ENCODE peak calls at places on chromosome 17, in six cellular contexts. B is IMR-90, W is A549, O is GM12878, Z is HepG2, T is K562. M is an unnamed sample.

GRCh38 chr17:77028900-77029299 is 111.9 kb upstream of the SEC14L1 start:
- DNase-seq in Z (no peak), B (no peak), O (no peak), T (no peak), W (no peak), M (no peak)

GRCh38 chr17:35819456-35819855 is 10.2 kb downstream of the TAF15 start:
- DNase-seq in T (no peak), W (no peak), O (no peak), B (no peak), Z (no peak), M (no peak)

GRCh38 chr17:17740627-17741237 is 59.5 kb downstream of the RAI1 start:
- DNase-seq in W (no peak), T (no peak), O (no peak), B (no peak), Z (no peak), M (peak)

GRCh38 chr17:11935734-11936406 is 61.4 kb downstream of the ZNF18 start:
- DNase-seq in B (peak), Z (peak), W (no peak), O (no peak), T (peak), M (peak)

GRCh38 chr17:68981288-68981687 is 26.1 kb upstream of the ABCA8 start:
- DNase-seq in Z (peak), O (peak), B (peak), W (no peak), T (no peak), M (no peak)

GRCh38 chr17:8791910-8792270 is 7.3 kb downstream of the MFSD6L start:
- DNase-seq in B (peak), O (no peak), Z (no peak), W (no peak), T (peak), M (no peak)

GRCh38 chr17:83050651-83051422 is 28.6 kb upstream of the METRNL start:
- DNase-seq in Z (no peak), O (no peak), W (no peak), B (no peak), T (no peak), M (peak)

GRCh38 chr17:50556803-50557202 is 3.7 kb upstream of the CACNA1G start:
- DNase-seq in W (no peak), Z (no peak), B (no peak), O (no peak), T (no peak), M (no peak)

GRCh38 chr17:752620-753219 is 656 bp upstream of the GEMIN4 start:
- DNase-seq in B (peak), Z (no peak), W (peak), T (no peak), O (no peak), M (peak)

GRCh38 chr17:17545031-17545820 is 46.3 kb downstream of the PEMT start:
- DNase-seq in O (no peak), Z (no peak), B (peak), W (no peak), T (no peak), M (no peak)

GRCh38 chr17:13727441-13728171 is 125.9 kb upstream of the HS3ST3A1 start:
- DNase-seq in W (no peak), T (no peak), O (no peak), Z (no peak), B (peak), M (no peak)

GRCh38 chr17:81523139-81524062 is 4.8 kb upstream of the FSCN2 start:
- DNase-seq in W (no peak), B (peak), Z (peak), T (peak), O (no peak), M (peak)

GRCh38 chr17:16948587-16949376 is 23.1 kb downstream of the TNFRSF13B start:
- DNase-seq in B (no peak), O (no peak), W (no peak), T (no peak), Z (no peak), M (peak)

GRCh38 chr17:40307001-40307690 is 1.8 kb upstream of the RARA start:
- DNase-seq in Z (no peak), O (no peak), W (no peak), B (no peak), T (peak), M (no peak)

DNA sequence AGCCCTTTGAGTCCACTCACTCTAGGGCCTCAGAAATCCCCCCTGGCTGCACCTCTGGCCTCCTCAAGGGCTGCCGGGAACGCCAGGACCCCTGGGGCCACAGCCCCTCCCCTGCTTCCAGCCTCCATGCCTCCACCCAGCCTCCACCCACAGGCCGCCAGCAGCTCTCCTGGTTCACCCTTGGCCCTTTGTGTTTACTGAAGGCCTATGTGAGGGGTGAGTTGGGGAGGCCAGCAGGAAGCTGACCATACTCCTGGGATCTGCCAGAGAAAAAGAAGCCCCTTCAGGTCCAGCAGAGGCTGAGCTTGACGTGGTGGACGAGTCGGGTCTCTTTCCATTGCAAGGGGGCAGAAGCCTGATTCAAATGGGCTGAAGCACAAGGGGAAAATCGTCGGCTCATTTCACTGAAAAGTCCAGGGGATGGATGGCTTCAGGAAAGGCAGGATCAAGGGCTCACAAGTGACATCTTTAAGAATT is 18.3 kb upstream of the ATP2A3 start:
- DNase-seq in T (no peak), W (no peak), O (no peak), Z (no peak), B (no peak), M (no peak)
- TF ChIP-seq USF2 in T (no peak), W (no peak), O (no peak), Z (no peak), B (no peak), M (no peak)

DNA sequence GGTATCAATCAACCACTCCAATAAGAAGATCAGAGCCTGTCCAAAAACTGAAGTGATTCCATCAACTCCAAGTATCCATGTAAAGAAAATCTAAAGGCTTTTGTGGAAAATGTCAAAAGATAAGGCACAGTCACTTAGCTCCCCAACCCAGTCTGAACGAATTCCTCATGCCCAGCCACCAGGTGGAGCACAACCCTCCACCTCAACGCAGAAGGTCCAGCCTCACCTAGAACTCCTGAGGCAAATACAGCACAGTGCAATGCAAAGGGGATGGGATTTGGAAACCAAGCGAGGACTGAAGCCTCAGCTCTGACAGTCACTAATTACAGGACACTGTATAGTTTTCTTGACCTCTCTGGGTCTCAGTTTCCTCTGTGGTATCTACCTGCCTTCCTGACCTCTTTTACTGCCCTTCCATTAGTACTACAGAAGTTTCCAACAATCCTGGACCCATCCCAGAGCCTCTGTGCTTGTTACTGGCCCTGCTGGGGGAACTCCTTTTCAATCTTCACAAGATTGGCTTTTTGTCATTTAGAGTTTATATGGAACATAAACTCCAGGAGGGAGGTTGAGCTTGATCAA is 2.0 kb downstream of the NCBP3 start:
- DNase-seq in T (peak), B (no peak), Z (peak), O (no peak), W (peak), M (peak)
- TF ChIP-seq USF2 in T (no peak), B (no peak), Z (no peak), O (no peak), W (no peak), M (no peak)

GRCh38 chr17:78724544-78724943 is 57.5 kb downstream of the CYTH1 start:
- DNase-seq in T (no peak), Z (no peak), W (no peak), B (no peak), O (no peak), M (no peak)
- TF ChIP-seq USF2 in T (no peak), Z (no peak), W (no peak), B (no peak), O (no peak), M (no peak)

DNA sequence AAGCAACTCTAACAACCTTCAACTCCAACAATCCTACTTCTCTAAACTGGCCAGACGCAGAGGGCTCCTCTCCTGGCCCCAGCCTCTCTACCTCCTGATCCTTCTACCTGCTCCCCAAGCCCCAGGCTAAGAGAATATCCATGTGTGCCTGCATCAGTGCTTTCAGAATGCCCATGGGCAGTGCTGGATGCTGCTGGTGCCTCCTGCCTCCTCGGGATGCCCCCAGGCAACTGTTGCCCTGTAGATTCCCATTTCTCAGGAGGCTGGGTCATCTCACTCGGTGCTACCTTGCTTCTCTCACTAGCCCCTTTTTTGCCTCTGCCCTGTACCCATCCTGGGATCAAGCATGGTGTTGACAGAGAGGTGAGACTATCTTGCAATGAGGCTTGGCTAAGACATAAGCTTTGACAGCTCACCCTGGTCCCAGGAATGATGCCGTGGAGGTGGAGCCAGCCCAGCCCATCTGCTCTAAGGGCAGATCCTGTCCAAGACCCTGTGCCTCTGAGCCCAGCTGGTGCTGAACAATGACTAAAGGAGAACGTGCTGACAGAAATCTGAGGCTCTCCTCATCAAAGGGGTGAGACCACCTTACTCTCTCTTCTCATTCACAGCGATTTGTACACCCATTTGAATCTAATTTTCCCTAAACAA is 19.4 kb upstream of the SUPT4H1 start:
- DNase-seq in T (no peak), O (no peak), B (no peak), Z (no peak), W (no peak), M (no peak)
- TF ChIP-seq USF2 in T (no peak), O (no peak), B (no peak), Z (no peak), W (no peak), M (no peak)

GRCh38 chr17:42472709-42473521 is 14.2 kb downstream of the ATP6V0A1 start:
- DNase-seq in Z (no peak), B (peak), O (no peak), W (no peak), T (no peak), M (no peak)
- TF ChIP-seq USF2 in Z (no peak), B (no peak), O (no peak), W (no peak), T (no peak), M (no peak)

DNA sequence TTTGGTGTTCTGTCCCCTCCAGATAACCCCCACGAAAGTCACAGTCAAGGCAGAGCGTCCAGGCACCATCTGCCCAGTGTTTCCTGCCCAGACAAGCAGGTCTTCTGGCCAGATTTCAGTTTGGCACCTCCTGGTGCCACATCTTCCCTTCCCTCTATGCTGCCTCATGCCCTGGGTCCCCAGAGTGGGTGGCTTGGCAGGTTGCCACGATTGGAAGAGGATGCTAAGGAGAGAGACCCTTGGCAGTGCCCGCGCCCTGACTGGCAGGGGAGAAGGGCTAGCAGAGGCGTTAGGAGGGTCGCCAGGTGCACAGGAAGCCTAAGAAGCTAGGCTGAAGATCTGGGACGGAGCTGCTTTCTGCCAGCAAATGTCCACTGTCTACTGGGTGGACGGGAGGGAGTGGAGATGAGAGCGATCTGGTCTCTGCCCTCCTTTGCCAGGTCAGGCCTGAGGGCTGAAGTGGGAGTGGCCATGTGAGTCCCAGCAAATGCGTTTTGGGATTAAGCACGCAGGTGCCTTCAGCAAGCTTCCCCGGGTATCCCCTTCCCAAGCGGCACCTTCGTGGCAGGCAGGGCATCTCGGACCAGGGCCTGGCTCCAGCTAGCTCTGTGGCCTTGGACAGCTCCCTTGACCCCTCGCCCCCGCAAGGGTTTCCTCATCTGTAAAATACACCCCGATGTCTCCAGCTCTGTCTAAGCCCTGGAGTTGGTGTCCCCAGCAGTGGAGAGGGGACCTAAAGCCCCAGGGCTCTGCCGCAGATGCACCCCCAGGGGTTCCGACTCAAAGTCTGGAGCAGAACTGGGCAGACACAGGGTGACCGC is 13.4 kb upstream of the CD300A start:
- DNase-seq in Z (no peak), W (no peak), B (no peak), O (no peak), T (no peak), M (peak)
- TF ChIP-seq USF2 in Z (no peak), W (no peak), B (no peak), O (no peak), T (no peak), M (no peak)

M was measured in WTC11.